ENCODE peak calls at places on chromosomes 5 and 9, in seven cellular contexts. R is GM10248, M is progenitor cell of endocrine pancreas, Y is astrocyte of the cerebellum, W is GM12865, V is ovary, E is cardiac muscle cell. G is an unnamed sample.

GRCh38 chr5:112776301-112776856 is 38.7 kb downstream of the APC start:
- DNase-seq in R (no peak), M (no peak), Y (no peak), W (no peak), V (no peak), E (no peak), G (no peak)

GRCh38 chr5:34817558-34818351 is 21.2 kb upstream of the TTC23L start:
- DNase-seq in R (no peak), M (no peak), Y (peak; percentile 70), W (no peak), V (no peak), E (no peak), G (no peak)

GRCh38 chr9:28741459-28741858 is 1168.2 kb upstream of the C9orf72 start:
- DNase-seq in R (no peak), M (no peak), Y (no peak), W (no peak), V (no peak), E (no peak), G (no peak)

GRCh38 chr5:135491552-135492318 is 39.6 kb upstream of the TIFAB start:
- DNase-seq in R (no peak), M (peak; percentile 41), Y (no peak), W (no peak), V (no peak), E (peak; percentile 26), G (peak; percentile 44)

GRCh38 chr5:135700731-135701130 is 121.9 kb upstream of the CXCL14 start:
- DNase-seq in R (no peak), M (no peak), Y (no peak), W (no peak), V (no peak), E (no peak), G (no peak)

GRCh38 chr9:112050544-112051475 is 124.3 kb downstream of the SUSD1 start:
- DNase-seq in R (no peak), M (no peak), Y (peak; percentile 99), W (no peak), V (peak; percentile 51), E (no peak), G (no peak)

GRCh38 chr9:76654051-76654461 is 110.2 kb upstream of the PCA3 start:
- DNase-seq in R (no peak), M (no peak), Y (peak; percentile 48), W (no peak), V (no peak), E (no peak), G (no peak)

GRCh38 chr9:111728617-111729366 is 65.9 kb downstream of the SHOC1 start:
- DNase-seq in R (no peak), M (no peak), Y (peak; percentile 92), W (no peak), V (no peak), E (no peak), G (no peak)

GRCh38 chr5:133655966-133656365 is 43.6 kb upstream of the FSTL4 start:
- DNase-seq in R (no peak), M (no peak), Y (no peak), W (no peak), V (no peak), E (no peak), G (no peak)

GRCh38 chr9:138003485-138004190 is 126.1 kb downstream of the CACNA1B start:
- DNase-seq in R (no peak), M (peak; percentile 7), Y (no peak), W (no peak), V (no peak), E (no peak), G (no peak)

GRCh38 chr5:58133631-58134296 is 326.1 kb downstream of the PLK2 start:
- DNase-seq in R (no peak), M (no peak), Y (no peak), W (no peak), V (no peak), E (no peak), G (no peak)

GRCh38 chr5:96432245-96433065 is 593 bp downstream of the PCSK1 start:
- DNase-seq in R (peak; percentile 28), M (no peak), Y (peak; percentile 75), W (peak; percentile 16), V (peak; percentile 17), E (no peak), G (peak; percentile 46)

GRCh38 chr9:120718328-120718727 is 4.1 kb upstream of the MEGF9 start:
- DNase-seq in R (no peak), M (no peak), Y (no peak), W (peak; percentile 61), V (no peak), E (no peak), G (no peak)

GRCh38 chr9:16289639-16290038 is 580.8 kb downstream of the BNC2 start:
- DNase-seq in R (no peak), M (no peak), Y (no peak), W (peak; percentile 30), V (no peak), E (no peak), G (no peak)

GRCh38 chr9:33351547-33351946 is 50.8 kb downstream of the AQP7 start:
- DNase-seq in R (no peak), M (no peak), Y (no peak), W (no peak), V (no peak), E (no peak), G (no peak)

GRCh38 chr5:143376911-143377838 is 26.3 kb downstream of the NR3C1 start:
- DNase-seq in R (no peak), M (no peak), Y (peak; percentile 35), W (no peak), V (no peak), E (no peak), G (no peak)

GRCh38 chr5:51484326-51484725 is 101.1 kb downstream of the ISL1 start:
- DNase-seq in R (no peak), M (no peak), Y (no peak), W (no peak), V (no peak), E (no peak), G (no peak)

GRCh38 chr9:116777116-116777515 is 90.0 kb downstream of the TRIM32 start:
- DNase-seq in R (no peak), M (no peak), Y (no peak), W (no peak), V (no peak), E (no peak), G (no peak)

GRCh38 chr9:110700953-110701352 is 32.4 kb downstream of the MUSK start:
- DNase-seq in R (no peak), M (no peak), Y (no peak), W (no peak), V (no peak), E (no peak), G (no peak)

GRCh38 chr5:39691993-39692392 is 267.2 kb upstream of the DAB2 start:
- DNase-seq in R (no peak), M (no peak), Y (no peak), W (no peak), V (no peak), E (no peak), G (no peak)
- TF ChIP-seq CTCF in R (no peak), M (peak; percentile 20), Y (peak; percentile 10), W (peak; percentile 8), V (no peak), E (peak; percentile 6), G (no peak)

GRCh38 chr5:141940695-141941271 is 17.1 kb downstream of the DELE1 start:
- DNase-seq in R (no peak), M (no peak), Y (peak; percentile 87), W (no peak), V (no peak), E (no peak), G (no peak)
- TF ChIP-seq CTCF in R (no peak), M (peak; percentile 21), Y (peak; percentile 29), W (no peak), V (no peak), E (no peak), G (no peak)

GRCh38 chr9:109097156-109097555 is 22.6 kb downstream of the TMEM245 start:
- DNase-seq in R (no peak), M (no peak), Y (no peak), W (no peak), V (no peak), E (no peak), G (no peak)

GRCh38 chr9:109100543-109101201 is 19.1 kb downstream of the TMEM245 start:
- DNase-seq in R (no peak), M (no peak), Y (no peak), W (no peak), V (no peak), E (no peak), G (no peak)

GRCh38 chr9:109101202-109101595 is 18.5 kb downstream of the TMEM245 start:
- DNase-seq in R (no peak), M (no peak), Y (no peak), W (no peak), V (no peak), E (no peak), G (no peak)

GRCh38 chr9:109098960-109099308 is 20.8 kb downstream of the TMEM245 start:
- DNase-seq in R (no peak), M (no peak), Y (no peak), W (no peak), V (peak; percentile 28), E (peak; percentile 23), G (no peak)

DNA sequence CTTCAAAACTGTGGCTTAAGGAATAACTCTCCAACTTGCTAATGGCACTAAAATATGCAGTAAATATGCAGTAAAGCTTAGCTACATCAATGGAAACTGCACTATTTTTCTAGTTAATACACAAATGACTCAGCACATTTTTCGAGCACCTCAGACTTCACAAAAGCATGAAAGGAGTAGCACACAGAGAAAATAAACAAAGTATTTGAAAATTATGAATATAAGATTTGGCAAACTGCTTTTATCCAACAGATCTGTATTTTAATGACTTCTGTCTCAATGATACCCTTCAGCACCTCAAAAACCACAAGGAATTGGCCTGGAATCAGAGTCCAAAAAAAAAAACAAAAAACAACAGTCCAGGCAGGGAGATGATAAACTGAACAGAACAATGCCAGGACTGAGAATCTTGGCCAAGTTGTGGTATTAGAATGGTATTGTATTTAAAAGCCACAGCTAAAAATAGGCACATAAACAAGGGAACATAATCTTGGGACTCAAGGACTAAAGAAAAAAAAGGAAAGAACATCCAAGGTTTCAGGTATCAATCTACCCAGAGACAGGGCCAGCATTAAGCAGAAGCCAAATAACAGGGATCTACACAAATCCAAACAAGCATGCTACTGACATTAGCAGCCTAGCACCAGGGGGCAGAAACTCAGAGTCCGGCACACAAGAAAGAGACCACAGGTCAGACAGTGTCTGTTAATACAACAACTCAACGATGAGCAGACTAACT is 21.4 kb downstream of the TMEM245 start:
- DNase-seq in R (no peak), M (no peak), Y (peak; percentile 98), W (peak; percentile 37), V (peak; percentile 56), E (peak; percentile 47), G (peak; percentile 20)
- TF ChIP-seq CTCF in R (no peak), M (peak; percentile 32), Y (no peak), W (no peak), V (no peak), E (peak; percentile 45), G (peak; percentile 13)

DNA sequence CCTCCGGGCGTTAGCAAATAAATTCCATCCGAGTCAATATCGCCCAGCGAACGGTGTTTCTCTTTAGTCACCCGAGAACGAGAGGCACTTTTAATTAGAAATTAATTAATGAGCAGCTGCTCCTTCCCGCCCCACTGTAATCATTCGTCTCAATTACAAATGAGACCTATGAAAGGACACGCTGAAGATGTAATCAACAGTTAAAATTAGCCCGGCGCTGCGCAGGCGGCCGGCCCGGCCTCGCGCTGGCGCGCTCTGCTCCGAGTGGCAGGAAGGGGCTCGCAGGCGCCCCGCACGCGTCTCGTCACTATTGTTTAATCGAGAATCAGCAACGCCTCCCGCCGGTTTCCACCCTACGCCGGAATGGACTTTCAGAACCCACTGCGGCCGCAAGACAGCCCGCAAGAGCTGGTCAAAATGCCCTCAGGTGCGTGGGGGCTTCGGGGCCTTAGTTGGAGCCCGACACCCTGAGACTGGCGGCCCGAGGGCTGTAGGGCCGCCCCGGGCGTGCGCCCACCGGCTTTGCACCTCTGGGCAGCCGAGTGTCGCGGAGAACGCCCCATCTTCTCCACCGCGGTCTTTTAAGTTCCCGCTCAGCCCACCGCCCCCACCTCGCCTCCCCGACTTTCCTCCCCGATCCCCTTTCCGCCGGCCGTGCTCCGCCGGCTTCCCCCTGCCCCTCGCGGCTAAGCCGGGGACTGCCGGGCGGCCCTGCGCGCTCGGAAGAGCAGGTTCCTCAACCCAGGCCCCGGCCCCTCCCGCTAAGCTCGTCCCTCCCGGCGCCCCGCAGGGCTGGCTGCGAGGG is 597 bp upstream of the IRX4 start:
- DNase-seq in R (no peak), M (peak; percentile 43), Y (no peak), W (no peak), V (no peak), E (peak; percentile 66), G (peak; percentile 59)
- TF ChIP-seq CTCF in R (no peak), M (peak; percentile 52), Y (peak; percentile 9), W (no peak), V (no peak), E (no peak), G (no peak)